ENCODE peak calls at places on chromosomes 7 and 10, in seven cellular contexts. S, B, N, W, C, Z and Q are unnamed samples. For H3K4me1 and H3K9me3, the result is how much of the 10 kb centered on the place peaks cover.

GRCh38 chr7:148185050-148185449 is 405.5 kb upstream of the C7orf33 start:
- DNase-seq in S (no peak), B (no peak), N (no peak), W (no peak), C (peak), Z (no peak), Q (no peak)

GRCh38 chr7:140638311-140638791 is 2.3 kb downstream of the DENND2A start:
- DNase-seq in S (no peak), B (no peak), N (no peak), W (no peak), C (peak), Z (no peak), Q (no peak)

GRCh38 chr10:43683451-43684197 is 34.9 kb upstream of the ZNF32 start:
- DNase-seq in S (no peak), B (no peak), N (no peak), W (no peak), C (peak), Z (no peak), Q (no peak)

GRCh38 chr7:139426258-139427028 is 57.0 kb downstream of the KLRG2 start:
- DNase-seq in S (no peak), B (no peak), N (peak), W (no peak), C (no peak), Z (no peak), Q (no peak)

GRCh38 chr7:75980126-75980864 is 14.1 kb downstream of the TMEM120A start:
- DNase-seq in S (peak), B (no peak), N (peak), W (peak), C (no peak), Z (no peak), Q (no peak)

GRCh38 chr7:75958802-75959543 is 35.4 kb downstream of the TMEM120A start:
- DNase-seq in S (no peak), B (no peak), N (no peak), W (no peak), C (peak), Z (no peak), Q (no peak)

GRCh38 chr7:63065684-63066083 is 933.0 kb upstream of the ZNF722 start:
- DNase-seq in S (no peak), B (no peak), N (no peak), W (no peak), C (no peak), Z (no peak), Q (no peak)

GRCh38 chr7:131302876-131303707 is 24.6 kb upstream of the MKLN1 start:
- DNase-seq in S (peak), B (peak), N (no peak), W (peak), C (peak), Z (peak), Q (peak)

GRCh38 chr7:41940760-41941343 is 238.0 kb upstream of the INHBA start:
- DNase-seq in S (peak), B (peak), N (peak), W (peak), C (peak), Z (peak), Q (peak)

GRCh38 chr7:132500727-132501410 is 75.4 kb downstream of the PLXNA4 start:
- DNase-seq in S (peak), B (peak), N (peak), W (peak), C (peak), Z (no peak), Q (no peak)

GRCh38 chr7:4797858-4798705 is 22.7 kb downstream of the AP5Z1 start:
- DNase-seq in S (peak), B (peak), N (peak), W (peak), C (peak), Z (no peak), Q (peak)

GRCh38 chr7:158282461-158283001 is 305.1 kb downstream of the PTPRN2 start:
- DNase-seq in S (peak), B (no peak), N (no peak), W (no peak), C (no peak), Z (no peak), Q (no peak)

GRCh38 chr7:85153715-85154114 is 33.1 kb downstream of the SEMA3D start:
- DNase-seq in S (no peak), B (no peak), N (no peak), W (no peak), C (no peak), Z (no peak), Q (no peak)

GRCh38 chr10:110392860-110393732 is 88.4 kb upstream of the SMNDC1 start:
- DNase-seq in S (no peak), B (peak), N (no peak), W (peak), C (peak), Z (peak), Q (no peak)

GRCh38 chr10:70162892-70163201 is 7.5 kb downstream of the SAR1A start:
- DNase-seq in S (no peak), B (no peak), N (no peak), W (no peak), C (no peak), Z (no peak), Q (no peak)

GRCh38 chr7:128141683-128142195 is 99.3 kb upstream of the LEP start:
- DNase-seq in S (no peak), B (no peak), N (no peak), W (no peak), C (no peak), Z (no peak), Q (no peak)

GRCh38 chr7:46126901-46127300 is 205.8 kb upstream of the IGFBP3 start:
- DNase-seq in S (no peak), B (no peak), N (no peak), W (no peak), C (no peak), Z (no peak), Q (no peak)

GRCh38 chr7:46654546-46655443 is 733.7 kb upstream of the IGFBP3 start:
- DNase-seq in S (no peak), B (no peak), N (no peak), W (no peak), C (peak), Z (no peak), Q (no peak)

GRCh38 chr10:116056445-116057293 is 216.3 kb downstream of the GFRA1 start:
- DNase-seq in S (no peak), B (no peak), N (no peak), W (no peak), C (no peak), Z (no peak), Q (no peak)

GRCh38 chr10:110710621-110711020 is 66.5 kb downstream of the RBM20 start:
- DNase-seq in S (no peak), B (no peak), N (no peak), W (no peak), C (no peak), Z (no peak), Q (no peak)

GRCh38 chr10:125000366-125001312 is 58.7 kb downstream of the ZRANB1 start:
- DNase-seq in S (peak), B (no peak), N (no peak), W (peak), C (peak), Z (peak), Q (peak)

GRCh38 chr7:75881436-75882095 is 2.7 kb downstream of the RHBDD2 start:
- DNase-seq in S (no peak), B (no peak), N (no peak), W (no peak), C (no peak), Z (no peak), Q (no peak)

GRCh38 chr7:69564454-69565417 is 33.5 kb upstream of the AUTS2 start:
- DNase-seq in S (no peak), B (peak), N (no peak), W (no peak), C (peak), Z (peak), Q (no peak)

GRCh38 chr7:71604818-71605414 is 473.0 kb downstream of the GALNT17 start:
- DNase-seq in S (no peak), B (no peak), N (no peak), W (no peak), C (no peak), Z (no peak), Q (no peak)

GRCh38 chr10:3043512-3044368 is 23.6 kb upstream of the PFKP start:
- DNase-seq in S (peak), B (peak), N (peak), W (peak), C (peak), Z (peak), Q (no peak)

GRCh38 chr7:71679480-71679879 is 547.5 kb downstream of the GALNT17 start:
- DNase-seq in S (no peak), B (no peak), N (no peak), W (no peak), C (no peak), Z (no peak), Q (no peak)

GRCh38 chr7:44257618-44258422 is 57.0 kb downstream of the YKT6 start:
- DNase-seq in S (peak), B (peak), N (peak), W (peak), C (peak), Z (no peak), Q (no peak)

GRCh38 chr7:134567368-134567767 is 18.5 kb downstream of the AKR1B15 start:
- DNase-seq in S (no peak), B (no peak), N (no peak), W (no peak), C (peak), Z (no peak), Q (no peak)

GRCh38 chr10:103983367-103983911 is 16.5 kb downstream of the SLK start:
- DNase-seq in S (no peak), B (peak), N (no peak), W (no peak), C (no peak), Z (no peak), Q (no peak)

GRCh38 chr10:124423813-124424212 is 5.1 kb upstream of the OAT start:
- DNase-seq in S (peak), B (no peak), N (no peak), W (no peak), C (no peak), Z (no peak), Q (no peak)

GRCh38 chr7:13979671-13980438 is 9.6 kb downstream of the ETV1 start:
- DNase-seq in S (no peak), B (peak), N (no peak), W (no peak), C (peak), Z (no peak), Q (no peak)

GRCh38 chr7:149161241-149161848 is 14.1 kb downstream of the ZNF398 start:
- DNase-seq in S (no peak), B (peak), N (no peak), W (no peak), C (peak), Z (no peak), Q (no peak)

GRCh38 chr7:46776790-46777189 is 805.1 kb downstream of the TNS3 start:
- DNase-seq in S (no peak), B (peak), N (no peak), W (no peak), C (peak), Z (no peak), Q (no peak)

GRCh38 chr10:87860156-87860795 is 3.1 kb downstream of the KLLN start:
- DNase-seq in S (no peak), B (peak), N (no peak), W (no peak), C (peak), Z (no peak), Q (no peak)

GRCh38 chr7:133365892-133366291 is 113.0 kb downstream of the EXOC4 start:
- DNase-seq in S (no peak), B (peak), N (no peak), W (no peak), C (peak), Z (no peak), Q (peak)

GRCh38 chr10:46268076-46268881 is 18.5 kb upstream of the ANTXRL start:
- DNase-seq in S (peak), B (no peak), N (no peak), W (peak), C (no peak), Z (no peak), Q (no peak)

DNA sequence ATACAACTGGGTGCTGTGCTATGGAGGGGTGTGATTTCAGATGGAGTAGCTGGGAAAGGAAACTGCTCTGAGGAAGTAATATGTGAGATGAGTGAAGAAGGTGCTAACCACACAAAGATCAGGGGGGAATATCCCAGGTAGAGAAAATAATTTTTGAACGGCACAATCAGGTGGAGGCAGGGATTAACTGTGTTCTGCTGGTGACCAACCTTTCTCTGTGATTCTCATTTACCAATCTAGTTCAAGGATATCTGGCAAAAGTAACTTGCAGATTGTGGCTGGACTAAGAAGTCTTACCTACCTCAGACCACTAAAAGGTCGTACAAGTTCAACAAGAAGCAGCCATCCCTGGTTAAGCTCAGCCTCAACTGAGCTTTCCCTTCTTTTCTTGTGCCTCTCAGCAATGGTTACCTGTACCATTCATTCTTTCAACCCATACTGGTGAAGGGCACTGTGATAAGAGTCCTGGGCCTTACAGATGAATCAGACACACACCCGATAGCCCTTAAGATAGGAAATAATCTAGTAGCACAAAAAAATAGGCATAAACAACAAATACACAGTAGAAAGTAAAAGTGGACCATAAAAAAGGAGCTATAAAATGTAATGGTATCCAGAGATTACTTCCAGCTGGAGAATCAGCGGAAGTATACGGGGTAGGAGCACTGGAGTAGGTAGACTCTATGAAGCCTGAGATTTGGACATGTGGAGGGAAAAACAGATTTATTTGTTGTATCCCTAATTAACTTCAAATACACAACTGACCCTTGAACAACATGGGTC is 96.6 kb downstream of the UBE2H start:
- DNase-seq in S (no peak), B (no peak), N (no peak), W (no peak), C (no peak), Z (no peak), Q (no peak)
- H3K4me1 ChIP-seq in S (half or more), B (under half), N (half or more), W (under half), C (under half), Z (under half), Q (half or more)

GRCh38 chr7:68381731-68382130 is 1216.5 kb upstream of the AUTS2 start:
- DNase-seq in S (no peak), B (no peak), N (no peak), W (no peak), C (no peak), Z (no peak), Q (no peak)
- H3K9me3 ChIP-seq in S (under half), B (under half), N (under half), W (under half), C (under half), Z (under half), Q (under half)

GRCh38 chr10:131354380-131354779 is 42.9 kb upstream of the TCERG1L start:
- DNase-seq in S (no peak), B (no peak), N (no peak), W (no peak), C (no peak), Z (no peak), Q (no peak)
- TF ChIP-seq CTCF in S (no peak), B (no peak), N (no peak), W (no peak), C (no peak), Z (no peak), Q (no peak)

GRCh38 chr10:129794056-129794455 is 170.0 kb downstream of the EBF3 start:
- DNase-seq in S (no peak), B (no peak), N (no peak), W (no peak), C (no peak), Z (no peak), Q (no peak)

GRCh38 chr10:129793479-129793878 is 170.6 kb downstream of the EBF3 start:
- DNase-seq in S (no peak), B (no peak), N (no peak), W (no peak), C (no peak), Z (no peak), Q (no peak)

GRCh38 chr10:129788211-129788610 is 175.9 kb downstream of the EBF3 start:
- DNase-seq in S (no peak), B (no peak), N (no peak), W (no peak), C (no peak), Z (no peak), Q (no peak)

GRCh38 chr10:129792864-129793263 is 171.2 kb downstream of the EBF3 start:
- DNase-seq in S (no peak), B (no peak), N (no peak), W (no peak), C (no peak), Z (no peak), Q (no peak)

GRCh38 chr10:129790710-129791446 is 173.2 kb downstream of the EBF3 start:
- DNase-seq in S (no peak), B (no peak), N (no peak), W (no peak), C (no peak), Z (no peak), Q (no peak)
- H3K4me1 ChIP-seq in S (under half), B (under half), N (under half), W (under half), C (under half), Z (under half), Q (under half)

GRCh38 chr10:127734753-127735152 is 2.2 kb upstream of the FOXI2 start:
- DNase-seq in S (no peak), B (no peak), N (no peak), W (no peak), C (no peak), Z (no peak), Q (no peak)
- H3K9me3 ChIP-seq in S (under half), B (under half), N (under half), W (under half), C (under half), Z (under half), Q (under half)